ENCODE peak calls at places on chromosomes 4 and X, in six cellular contexts. W is Panc1, T is GM20000, I is cardiac fibroblast, X is type B pancreatic cell, D is prostate gland. F is an unnamed sample.

GRCh38 chr4:129254526-129254925 is 158.6 kb downstream of the C4orf33 start:
- DNase-seq in W (no peak), T (no peak), I (no peak), X (no peak), D (no peak), F (no peak)

GRCh38 chr4:136927172-136927571 is 605.1 kb downstream of the PCDH18 start:
- DNase-seq in W (no peak), T (no peak), I (peak), X (no peak), D (no peak), F (no peak)

GRCh38 chr4:82373816-82374740 is at the start of gene HNRNPD:
- DNase-seq in W (peak), T (peak), I (peak), X (peak), D (peak), F (peak)

GRCh38 chrX:124023838-124024238 is 62.3 kb downstream of the STAG2 start:
- DNase-seq in W (no peak), T (no peak), I (no peak), X (no peak), D (no peak), F (no peak)

GRCh38 chrX:68647156-68647957 is at the start of gene STARD8:
- DNase-seq in W (no peak), T (no peak), I (peak), X (no peak), D (no peak), F (peak)

GRCh38 chr4:153112071-153112460 is 92.2 kb upstream of the TRIM2 start:
- DNase-seq in W (no peak), T (no peak), I (no peak), X (no peak), D (no peak), F (no peak)

GRCh38 chrX:13780868-13781427 is 35.9 kb downstream of the GPM6B start:
- DNase-seq in W (no peak), T (no peak), I (no peak), X (no peak), D (no peak), F (no peak)

GRCh38 chr4:145178740-145179139 is 1.6 kb downstream of the OTUD4 start:
- DNase-seq in W (no peak), T (peak), I (no peak), X (no peak), D (no peak), F (no peak)

GRCh38 chr4:53193111-53193510 is 172.8 kb downstream of the SCFD2 start:
- DNase-seq in W (no peak), T (no peak), I (no peak), X (no peak), D (no peak), F (no peak)

GRCh38 chr4:49032440-49033161 is 46.5 kb downstream of the CWH43 start:
- DNase-seq in W (no peak), T (peak), I (peak), X (no peak), D (no peak), F (no peak)

GRCh38 chrX:104665691-104666090 is 99.7 kb downstream of the IL1RAPL2 start:
- DNase-seq in W (no peak), T (no peak), I (no peak), X (no peak), D (no peak), F (no peak)

GRCh38 chrX:104670051-104670450 is 104.1 kb downstream of the IL1RAPL2 start:
- DNase-seq in W (no peak), T (no peak), I (no peak), X (no peak), D (no peak), F (no peak)

GRCh38 chrX:104669063-104669462 is 103.1 kb downstream of the IL1RAPL2 start:
- DNase-seq in W (no peak), T (no peak), I (no peak), X (no peak), D (no peak), F (no peak)

GRCh38 chrX:104662694-104663093 is 96.7 kb downstream of the IL1RAPL2 start:
- DNase-seq in W (no peak), T (no peak), I (no peak), X (no peak), D (no peak), F (no peak)

GRCh38 chrX:104668550-104668949 is 102.6 kb downstream of the IL1RAPL2 start:
- DNase-seq in W (no peak), T (no peak), I (peak), X (no peak), D (no peak), F (no peak)
- TF ChIP-seq CTCF in W (no peak), T (no peak), I (no peak), X (peak), D (no peak), F (peak)

GRCh38 chr4:1116837-1117236 is 3.5 kb upstream of the RNF212 start:
- DNase-seq in W (no peak), T (no peak), I (peak), X (no peak), D (no peak), F (no peak)
- TF ChIP-seq CTCF in W (peak), T (no peak), I (no peak), X (no peak), D (no peak), F (no peak)

GRCh38 chr4:68577590-68577989 is 1.5 kb upstream of the UGT2B17 start:
- DNase-seq in W (no peak), T (no peak), I (no peak), X (no peak), D (no peak), F (no peak)
- TF ChIP-seq CTCF in W (no peak), T (no peak), I (no peak), X (no peak), D (no peak), F (no peak)

GRCh38 chrX:75609361-75609760 is 86.5 kb upstream of the ZDHHC15 start:
- DNase-seq in W (no peak), T (no peak), I (no peak), X (no peak), D (no peak), F (no peak)

GRCh38 chrX:75603833-75604232 is 81.0 kb upstream of the ZDHHC15 start:
- DNase-seq in W (no peak), T (peak), I (peak), X (no peak), D (no peak), F (no peak)
- TF ChIP-seq CTCF in W (peak), T (no peak), I (peak), X (peak), D (peak), F (peak)

GRCh38 chr4:110977554-110977953 is 354.7 kb upstream of the PITX2 start:
- DNase-seq in W (no peak), T (no peak), I (no peak), X (no peak), D (no peak), F (no peak)
- TF ChIP-seq CTCF in W (no peak), T (no peak), I (no peak), X (no peak), D (no peak), F (no peak)